ENCODE peak calls at places on chromosomes 6 and 20, in four cellular contexts. One of them, this sample, is unnamed.

GRCh38 chr6:11762782-11763459 is 15.7 kb downstream of the ADTRP start:
- DNase-seq in AG04449: no peak
- DNase-seq in HFF-Myc: no peak
- DNase-seq in left lung: no peak
- DNase-seq in this sample: no peak

GRCh38 chr6:25774120-25774730 is 19.7 kb downstream of the SLC17A4 start:
- DNase-seq in AG04449: no peak
- DNase-seq in HFF-Myc: no peak
- DNase-seq in left lung: no peak
- DNase-seq in this sample: no peak

GRCh38 chr20:55579802-55580201 is 425.5 kb downstream of the CBLN4 start:
- DNase-seq in AG04449: no peak
- DNase-seq in HFF-Myc: no peak
- DNase-seq in left lung: no peak
- DNase-seq in this sample: no peak

GRCh38 chr6:32984639-32985389 is 16.4 kb downstream of the BRD2 start:
- DNase-seq in AG04449: no peak
- DNase-seq in HFF-Myc: peak; percentile 68
- DNase-seq in left lung: peak; percentile 92
- DNase-seq in this sample: peak; percentile 69

GRCh38 chr20:56801991-56802740 is 173.1 kb downstream of the TFAP2C start:
- DNase-seq in AG04449: no peak
- DNase-seq in HFF-Myc: no peak
- DNase-seq in left lung: no peak
- DNase-seq in this sample: no peak

GRCh38 chr20:51387125-51387865 is 155.2 kb downstream of the NFATC2 start:
- DNase-seq in AG04449: no peak
- DNase-seq in HFF-Myc: no peak
- DNase-seq in left lung: peak; percentile 4
- DNase-seq in this sample: no peak

GRCh38 chr6:163554663-163555062 is 140.1 kb downstream of the QKI start:
- DNase-seq in AG04449: no peak
- DNase-seq in HFF-Myc: peak; percentile 15
- DNase-seq in left lung: no peak
- DNase-seq in this sample: no peak

GRCh38 chr20:49948809-49949507 is 12.8 kb downstream of the RNF114 start:
- DNase-seq in AG04449: peak; percentile 79
- DNase-seq in HFF-Myc: peak; percentile 45
- DNase-seq in left lung: no peak
- DNase-seq in this sample: no peak

GRCh38 chr6:18861182-18861581 is 474.0 kb downstream of the RNF144B start:
- DNase-seq in AG04449: no peak
- DNase-seq in HFF-Myc: no peak
- DNase-seq in left lung: no peak
- DNase-seq in this sample: no peak

GRCh38 chr6:13761361-13762036 is 49.9 kb upstream of the RANBP9 start:
- DNase-seq in AG04449: no peak
- DNase-seq in HFF-Myc: no peak
- DNase-seq in left lung: no peak
- DNase-seq in this sample: no peak

GRCh38 chr20:56808119-56808725 is 179.1 kb downstream of the TFAP2C start:
- DNase-seq in AG04449: no peak
- DNase-seq in HFF-Myc: no peak
- DNase-seq in left lung: no peak
- DNase-seq in this sample: no peak

GRCh38 chr6:108559884-108560462 is 744 bp upstream of the FOXO3 start:
- DNase-seq in AG04449: no peak
- DNase-seq in HFF-Myc: no peak
- DNase-seq in left lung: peak; percentile 63
- DNase-seq in this sample: peak; percentile 79

GRCh38 chr20:49846206-49846807 is 33.7 kb downstream of the SLC9A8 start:
- DNase-seq in AG04449: no peak
- DNase-seq in HFF-Myc: no peak
- DNase-seq in left lung: no peak
- DNase-seq in this sample: no peak

GRCh38 chr6:111709615-111710398 is 104.1 kb upstream of the TRAF3IP2 start:
- DNase-seq in AG04449: no peak
- DNase-seq in HFF-Myc: peak; percentile 49
- DNase-seq in left lung: no peak
- DNase-seq in this sample: peak; percentile 62

GRCh38 chr6:15512126-15512525 is 150.7 kb downstream of the DTNBP1 start:
- DNase-seq in AG04449: no peak
- DNase-seq in HFF-Myc: no peak
- DNase-seq in left lung: no peak
- DNase-seq in this sample: no peak

GRCh38 chr6:101413773-101414172 is 20.3 kb downstream of the GRIK2 start:
- DNase-seq in AG04449: no peak
- DNase-seq in HFF-Myc: no peak
- DNase-seq in left lung: no peak
- DNase-seq in this sample: no peak

GRCh38 chr6:14476793-14477531 is 359.4 kb downstream of the CD83 start:
- DNase-seq in AG04449: peak; percentile 80
- DNase-seq in HFF-Myc: peak; percentile 78
- DNase-seq in left lung: no peak
- DNase-seq in this sample: no peak

GRCh38 chr6:149094934-149095341 is 222.6 kb upstream of the TAB2 start:
- DNase-seq in AG04449: no peak
- DNase-seq in HFF-Myc: no peak
- DNase-seq in left lung: no peak
- DNase-seq in this sample: no peak

GRCh38 chr6:16819752-16820151 is 58.5 kb upstream of the ATXN1 start:
- DNase-seq in AG04449: no peak
- DNase-seq in HFF-Myc: no peak
- DNase-seq in left lung: no peak
- DNase-seq in this sample: no peak

GRCh38 chr20:3238616-3239025 is 369 bp downstream of the SLC4A11 start:
- DNase-seq in AG04449: no peak
- DNase-seq in HFF-Myc: no peak
- DNase-seq in left lung: no peak
- DNase-seq in this sample: peak; percentile 48

GRCh38 chr20:36154696-36155628 is at the start of gene EPB41L1:
- DNase-seq in AG04449: no peak
- DNase-seq in HFF-Myc: no peak
- DNase-seq in left lung: no peak
- DNase-seq in this sample: no peak

GRCh38 chr6:10847684-10848083 is 9.3 kb upstream of the MAK start:
- DNase-seq in AG04449: no peak
- DNase-seq in HFF-Myc: no peak
- DNase-seq in left lung: no peak
- DNase-seq in this sample: no peak

GRCh38 chr20:21529863-21530262 is 16.0 kb upstream of the NKX2-2 start:
- DNase-seq in AG04449: no peak
- DNase-seq in HFF-Myc: no peak
- DNase-seq in left lung: no peak
- DNase-seq in this sample: no peak
- TF ChIP-seq CTCF in AG04449: no peak
- TF ChIP-seq CTCF in HFF-Myc: peak; percentile 43
- TF ChIP-seq CTCF in left lung: no peak
- TF ChIP-seq CTCF in this sample: no peak

DNA sequence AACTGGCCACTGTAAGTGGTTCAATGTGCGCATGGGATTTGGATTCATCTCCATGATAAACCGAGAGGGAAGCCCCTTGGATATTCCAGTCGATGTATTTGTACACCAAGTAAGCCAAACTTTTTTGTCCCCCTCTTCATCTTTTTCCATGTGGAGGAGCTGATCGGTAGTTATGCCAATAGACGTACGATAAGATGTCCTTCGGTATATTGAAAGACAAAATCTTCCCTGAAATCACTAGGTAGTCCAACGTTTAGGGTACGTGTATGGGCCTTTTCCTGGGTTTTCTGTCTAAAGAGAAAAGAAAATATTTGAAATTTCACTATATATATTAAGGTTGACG is 1.2 kb downstream of the LIN28B start:
- DNase-seq in AG04449: no peak
- DNase-seq in HFF-Myc: no peak
- DNase-seq in left lung: no peak
- DNase-seq in this sample: no peak
- TF ChIP-seq CTCF in AG04449: no peak
- TF ChIP-seq CTCF in HFF-Myc: no peak
- TF ChIP-seq CTCF in left lung: no peak
- TF ChIP-seq CTCF in this sample: no peak

GRCh38 chr6:2158596-2159271 is 86.7 kb downstream of the GMDS start:
- DNase-seq in AG04449: no peak
- DNase-seq in HFF-Myc: peak; percentile 17
- DNase-seq in left lung: no peak
- DNase-seq in this sample: no peak
- TF ChIP-seq CTCF in AG04449: peak; percentile 55
- TF ChIP-seq CTCF in HFF-Myc: peak; percentile 68
- TF ChIP-seq CTCF in left lung: no peak
- TF ChIP-seq CTCF in this sample: peak; percentile 46

GRCh38 chr20:62369508-62370114 is 2.5 kb upstream of the LAMA5 start:
- DNase-seq in AG04449: no peak
- DNase-seq in HFF-Myc: no peak
- DNase-seq in left lung: no peak
- DNase-seq in this sample: no peak

GRCh38 chr20:62372042-62372993 is 5.2 kb upstream of the LAMA5 start:
- DNase-seq in AG04449: no peak
- DNase-seq in HFF-Myc: no peak
- DNase-seq in left lung: no peak
- DNase-seq in this sample: no peak

GRCh38 chr20:62371588-62372041 is 4.5 kb upstream of the LAMA5 start:
- DNase-seq in AG04449: no peak
- DNase-seq in HFF-Myc: no peak
- DNase-seq in left lung: no peak
- DNase-seq in this sample: no peak

GRCh38 chr20:62370115-62370806 is 3.1 kb upstream of the LAMA5 start:
- DNase-seq in AG04449: no peak
- DNase-seq in HFF-Myc: peak; percentile 54
- DNase-seq in left lung: peak; percentile 72
- DNase-seq in this sample: no peak

GRCh38 chr20:62370807-62371587 is 3.9 kb upstream of the LAMA5 start:
- DNase-seq in AG04449: no peak
- DNase-seq in HFF-Myc: no peak
- DNase-seq in left lung: no peak
- DNase-seq in this sample: no peak
- TF ChIP-seq CTCF in AG04449: no peak
- TF ChIP-seq CTCF in HFF-Myc: no peak
- TF ChIP-seq CTCF in left lung: no peak
- TF ChIP-seq CTCF in this sample: no peak

GRCh38 chr6:128290221-128290620 is 230.2 kb downstream of the PTPRK start:
- DNase-seq in AG04449: no peak
- DNase-seq in HFF-Myc: no peak
- DNase-seq in left lung: no peak
- DNase-seq in this sample: no peak

GRCh38 chr6:128295670-128296069 is 224.7 kb downstream of the PTPRK start:
- DNase-seq in AG04449: no peak
- DNase-seq in HFF-Myc: no peak
- DNase-seq in left lung: no peak
- DNase-seq in this sample: no peak
- TF ChIP-seq CTCF in AG04449: no peak
- TF ChIP-seq CTCF in HFF-Myc: no peak
- TF ChIP-seq CTCF in left lung: no peak
- TF ChIP-seq CTCF in this sample: no peak

DNA sequence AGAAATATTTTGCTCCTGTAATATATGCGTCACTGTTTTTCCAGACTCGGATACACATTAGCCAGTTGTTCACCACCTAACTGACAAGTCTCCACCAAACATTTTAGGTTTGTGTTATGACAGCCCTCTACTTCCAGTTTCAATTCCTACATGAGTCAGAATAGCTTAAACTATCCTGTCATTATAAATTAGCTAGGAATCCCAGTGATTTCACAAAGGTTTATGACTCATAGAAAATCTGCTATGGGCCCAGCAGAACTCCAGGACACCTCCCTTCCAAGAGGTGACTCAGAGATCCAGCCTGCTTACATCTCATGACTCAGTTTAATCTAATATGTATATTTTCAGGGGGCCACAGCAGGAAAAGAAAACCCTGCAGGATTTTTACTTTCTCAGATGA is 17.4 kb upstream of the PLCB4 start:
- DNase-seq in AG04449: peak; percentile 89
- DNase-seq in HFF-Myc: peak; percentile 85
- DNase-seq in left lung: no peak
- DNase-seq in this sample: no peak
- TF ChIP-seq CTCF in AG04449: no peak
- TF ChIP-seq CTCF in HFF-Myc: no peak
- TF ChIP-seq CTCF in left lung: no peak
- TF ChIP-seq CTCF in this sample: no peak

DNA sequence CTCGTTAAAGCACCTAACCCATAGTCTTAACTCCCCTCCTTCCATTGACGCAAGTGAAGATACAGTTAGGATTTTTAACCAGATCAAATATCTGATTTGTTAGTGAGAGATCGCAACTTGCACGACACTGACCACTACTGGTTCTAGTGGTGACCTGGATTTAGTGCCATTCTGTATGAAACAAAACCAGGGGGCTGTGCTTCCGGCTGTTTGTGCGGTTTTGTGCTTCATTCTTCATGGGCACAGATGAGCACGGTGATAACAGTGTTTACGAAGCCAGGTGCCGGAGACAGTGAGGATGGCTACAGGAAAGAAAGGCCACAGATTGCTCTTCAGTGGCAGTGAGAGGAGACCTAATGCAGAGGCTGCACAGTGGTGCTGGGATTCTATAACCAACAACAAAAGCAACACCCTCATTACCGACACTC is 75.5 kb downstream of the NOL4L start:
- DNase-seq in AG04449: no peak
- DNase-seq in HFF-Myc: no peak
- DNase-seq in left lung: peak; percentile 26
- DNase-seq in this sample: no peak
- TF ChIP-seq CTCF in AG04449: peak; percentile 7
- TF ChIP-seq CTCF in HFF-Myc: peak; percentile 33
- TF ChIP-seq CTCF in left lung: no peak
- TF ChIP-seq CTCF in this sample: no peak